ENCODE peak calls at places on chromosomes 13 and 19, in four cellular contexts. One of them, this sample, is unnamed.

GRCh38 chr19:46761418-46761831 is 15.2 kb upstream of the STRN4 start:
- DNase-seq in CD4-positive, alpha-beta T cell: no peak
- DNase-seq in heart left ventricle: no peak
- DNase-seq in CD8-positive, alpha-beta T cell: no peak
- DNase-seq in this sample: no peak

GRCh38 chr13:113029487-113030258 is 60.7 kb downstream of the MCF2L start:
- DNase-seq in CD4-positive, alpha-beta T cell: peak; percentile 45
- DNase-seq in CD8-positive, alpha-beta T cell: no peak
- DNase-seq in heart left ventricle: no peak
- DNase-seq in this sample: no peak

GRCh38 chr13:25286969-25287961 is at the start of gene MTMR6:
- DNase-seq in heart left ventricle: peak; percentile 91
- DNase-seq in CD8-positive, alpha-beta T cell: peak; percentile 90
- DNase-seq in CD4-positive, alpha-beta T cell: peak; percentile 92
- DNase-seq in this sample: peak; percentile 94

GRCh38 chr13:110714798-110715394 is 1.4 kb downstream of the ING1 start:
- DNase-seq in CD8-positive, alpha-beta T cell: peak; percentile 21
- DNase-seq in heart left ventricle: peak; percentile 77
- DNase-seq in CD4-positive, alpha-beta T cell: peak; percentile 44
- DNase-seq in this sample: peak; percentile 53

GRCh38 chr19:14563989-14564650 is 7.7 kb downstream of the NDUFB7 start:
- DNase-seq in CD8-positive, alpha-beta T cell: no peak
- DNase-seq in heart left ventricle: no peak
- DNase-seq in CD4-positive, alpha-beta T cell: peak; percentile 40
- DNase-seq in this sample: no peak

GRCh38 chr19:4583961-4584669 is 24.6 kb upstream of the SEMA6B start:
- DNase-seq in heart left ventricle: no peak
- DNase-seq in CD4-positive, alpha-beta T cell: no peak
- DNase-seq in CD8-positive, alpha-beta T cell: no peak
- DNase-seq in this sample: peak; percentile 67

GRCh38 chr19:13053761-13054604 is 48.7 kb downstream of the LYL1 start:
- DNase-seq in heart left ventricle: peak; percentile 93
- DNase-seq in CD4-positive, alpha-beta T cell: no peak
- DNase-seq in CD8-positive, alpha-beta T cell: no peak
- DNase-seq in this sample: no peak

GRCh38 chr19:12789098-12789903 is 2.0 kb upstream of the JUNB start:
- DNase-seq in heart left ventricle: no peak
- DNase-seq in CD8-positive, alpha-beta T cell: no peak
- DNase-seq in CD4-positive, alpha-beta T cell: no peak
- DNase-seq in this sample: no peak

GRCh38 chr19:56971230-56971629 is 130.7 kb upstream of the PEG3 start:
- DNase-seq in heart left ventricle: no peak
- DNase-seq in CD4-positive, alpha-beta T cell: no peak
- DNase-seq in CD8-positive, alpha-beta T cell: no peak
- DNase-seq in this sample: no peak

GRCh38 chr19:5936308-5936980 is 22.4 kb downstream of the CAPS start:
- DNase-seq in CD4-positive, alpha-beta T cell: no peak
- DNase-seq in heart left ventricle: no peak
- DNase-seq in CD8-positive, alpha-beta T cell: no peak
- DNase-seq in this sample: no peak

GRCh38 chr13:113972451-113973217 is 1.2 kb downstream of the C13orf46 start:
- DNase-seq in CD4-positive, alpha-beta T cell: no peak
- DNase-seq in CD8-positive, alpha-beta T cell: no peak
- DNase-seq in heart left ventricle: no peak
- DNase-seq in this sample: peak; percentile 13

GRCh38 chr13:45333973-45334922 is 6.7 kb downstream of the TPT1 start:
- DNase-seq in CD8-positive, alpha-beta T cell: no peak
- DNase-seq in CD4-positive, alpha-beta T cell: peak; percentile 28
- DNase-seq in heart left ventricle: no peak
- DNase-seq in this sample: no peak

GRCh38 chr19:47210689-47211316 is 20.2 kb downstream of the BBC3 start:
- DNase-seq in CD4-positive, alpha-beta T cell: peak; percentile 59
- DNase-seq in heart left ventricle: peak; percentile 75
- DNase-seq in CD8-positive, alpha-beta T cell: peak; percentile 58
- DNase-seq in this sample: peak; percentile 58

GRCh38 chr13:51246411-51247298 is 24.5 kb downstream of the FAM124A start:
- DNase-seq in CD4-positive, alpha-beta T cell: no peak
- DNase-seq in CD8-positive, alpha-beta T cell: no peak
- DNase-seq in heart left ventricle: peak; percentile 64
- DNase-seq in this sample: peak; percentile 85

GRCh38 chr19:5625641-5626040 is 2.8 kb downstream of the SAFB start:
- DNase-seq in CD8-positive, alpha-beta T cell: no peak
- DNase-seq in heart left ventricle: no peak
- DNase-seq in CD4-positive, alpha-beta T cell: no peak
- DNase-seq in this sample: no peak

GRCh38 chr19:10474962-10475451 is 28.1 kb downstream of the KEAP1 start:
- DNase-seq in heart left ventricle: no peak
- DNase-seq in CD4-positive, alpha-beta T cell: no peak
- DNase-seq in CD8-positive, alpha-beta T cell: no peak
- DNase-seq in this sample: no peak

GRCh38 chr19:940591-941291 is 14.9 kb downstream of the ARID3A start:
- DNase-seq in CD8-positive, alpha-beta T cell: peak; percentile 41
- DNase-seq in heart left ventricle: peak; percentile 66
- DNase-seq in CD4-positive, alpha-beta T cell: peak; percentile 82
- DNase-seq in this sample: peak; percentile 80

GRCh38 chr19:35045667-35046300 is 4.3 kb downstream of the HPN start:
- DNase-seq in CD8-positive, alpha-beta T cell: no peak
- DNase-seq in CD4-positive, alpha-beta T cell: peak; percentile 28
- DNase-seq in heart left ventricle: no peak
- DNase-seq in this sample: no peak

GRCh38 chr13:44452418-44452817 is 78.8 kb downstream of the SERP2 start:
- DNase-seq in heart left ventricle: no peak
- DNase-seq in CD8-positive, alpha-beta T cell: no peak
- DNase-seq in CD4-positive, alpha-beta T cell: no peak
- DNase-seq in this sample: no peak

DNA sequence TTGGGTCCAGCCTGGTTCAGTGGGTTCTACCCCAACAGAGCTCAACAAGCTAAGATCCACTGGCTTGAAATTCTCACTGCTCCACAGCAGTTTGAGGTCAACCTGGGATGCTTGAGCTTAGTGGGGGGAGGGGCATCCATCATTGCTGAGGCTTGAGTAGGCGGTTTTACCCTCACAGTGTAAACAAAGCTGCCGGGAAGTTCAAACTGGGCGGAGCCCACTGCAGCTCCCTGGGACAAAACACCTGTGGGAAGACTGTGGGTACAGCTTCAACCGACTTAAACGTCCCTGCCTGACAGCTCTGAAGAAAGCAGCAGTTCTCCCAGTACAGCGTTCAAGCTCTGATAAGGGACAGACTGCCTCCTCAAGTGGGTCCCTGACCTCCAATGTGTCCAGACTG is 1161.9 kb downstream of the UQCRFS1 start:
- DNase-seq in heart left ventricle: no peak
- DNase-seq in CD8-positive, alpha-beta T cell: no peak
- DNase-seq in CD4-positive, alpha-beta T cell: no peak
- DNase-seq in this sample: no peak
- H3K27ac ChIP-seq in heart left ventricle: no peak overlapping the region
- H3K27ac ChIP-seq in CD8-positive, alpha-beta T cell: no peak overlapping the region
- H3K27ac ChIP-seq in CD4-positive, alpha-beta T cell: no peak overlapping the region
- H3K27ac ChIP-seq in this sample: no peak overlapping the region

DNA sequence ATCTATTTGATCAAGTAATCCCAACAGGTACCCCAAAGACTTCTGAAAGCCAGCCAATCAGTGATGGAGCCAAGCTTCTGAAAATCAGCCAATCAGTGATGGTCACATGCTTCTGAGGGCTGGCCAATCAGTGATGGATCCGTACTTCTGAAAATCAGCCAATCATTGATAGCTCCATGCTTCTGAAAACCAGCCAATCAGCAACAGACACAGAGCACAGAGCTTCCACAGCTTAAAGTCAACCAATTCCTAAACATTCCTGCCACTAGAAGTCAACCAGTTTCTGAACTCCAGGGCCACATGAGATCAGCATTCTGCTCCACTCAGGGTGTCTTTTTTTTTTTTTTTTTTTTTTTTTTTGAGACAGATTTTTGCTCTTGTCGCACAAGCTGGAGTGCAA is 8.2 kb upstream of the HSD17B14 start:
- DNase-seq in heart left ventricle: no peak
- DNase-seq in CD4-positive, alpha-beta T cell: no peak
- DNase-seq in CD8-positive, alpha-beta T cell: no peak
- DNase-seq in this sample: no peak
- TF ChIP-seq CTCF in heart left ventricle: no peak
- TF ChIP-seq CTCF in CD4-positive, alpha-beta T cell: no peak
- TF ChIP-seq CTCF in CD8-positive, alpha-beta T cell: no peak
- TF ChIP-seq CTCF in this sample: no peak

GRCh38 chr19:23887642-23888041 is 27.0 kb upstream of the ZNF726 start:
- DNase-seq in CD8-positive, alpha-beta T cell: no peak
- DNase-seq in heart left ventricle: no peak
- DNase-seq in CD4-positive, alpha-beta T cell: no peak
- DNase-seq in this sample: no peak
- H3K27ac ChIP-seq in CD8-positive, alpha-beta T cell: no peak overlapping the region
- H3K27ac ChIP-seq in heart left ventricle: no peak overlapping the region
- H3K27ac ChIP-seq in CD4-positive, alpha-beta T cell: no peak overlapping the region
- H3K27ac ChIP-seq in this sample: no peak overlapping the region

GRCh38 chr19:49911381-49912145 is 14.9 kb upstream of the IL4I1 start:
- DNase-seq in heart left ventricle: no peak
- DNase-seq in CD4-positive, alpha-beta T cell: no peak
- DNase-seq in CD8-positive, alpha-beta T cell: no peak
- DNase-seq in this sample: no peak
- TF ChIP-seq CTCF in heart left ventricle: no peak
- TF ChIP-seq CTCF in CD4-positive, alpha-beta T cell: no peak
- TF ChIP-seq CTCF in CD8-positive, alpha-beta T cell: no peak
- TF ChIP-seq CTCF in this sample: no peak